ENCODE peak calls at places on chromosomes 12 and 14, in four cellular contexts. H is SK-N-SH, F is lower lobe of right lung, A is A549. Q is an unnamed sample.
A peak's percentile ranks its signal among the peaks of the same experiment; 100 is the strongest.

GRCh38 chr14:92922883-92923743 is at the start of gene CHGA:
- DNase-seq in H (peak; percentile 98), F (peak; percentile 65), A (peak; percentile 38), Q (peak; percentile 91)

GRCh38 chr14:53126705-53127104 is 26.4 kb downstream of the DDHD1 start:
- DNase-seq in H (no peak), F (no peak), A (no peak), Q (no peak)

GRCh38 chr12:29241821-29242591 is 92.9 kb downstream of the FAR2 start:
- DNase-seq in H (peak; percentile 24), F (no peak), A (no peak), Q (peak; percentile 35)

GRCh38 chr14:103558071-103558882 is 4.2 kb downstream of the BAG5 start:
- DNase-seq in H (no peak), F (peak; percentile 2), A (no peak), Q (peak; percentile 34)

GRCh38 chr12:55720071-55720564 is at the start of gene RDH5:
- DNase-seq in H (no peak), F (no peak), A (peak; percentile 80), Q (no peak)

GRCh38 chr14:64910847-64911495 is 3.3 kb upstream of the CHURC1 start:
- DNase-seq in H (peak; percentile 35), F (no peak), A (peak; percentile 60), Q (peak; percentile 55)

GRCh38 chr12:8698132-8698829 is 490 bp downstream of the RIMKLB start:
- DNase-seq in H (peak; percentile 86), F (peak; percentile 81), A (peak; percentile 60), Q (peak; percentile 46)

GRCh38 chr12:48279096-48279495 is 71.6 kb downstream of the ZNF641 start:
- DNase-seq in H (no peak), F (no peak), A (no peak), Q (no peak)

GRCh38 chr12:112349440-112349839 is 32.8 kb downstream of the HECTD4 start:
- DNase-seq in H (peak; percentile 31), F (no peak), A (no peak), Q (no peak)

GRCh38 chr14:104445832-104446381 is 133.7 kb upstream of the C14orf180 start:
- DNase-seq in H (no peak), F (no peak), A (no peak), Q (no peak)

GRCh38 chr12:48121522-48121921 is 2.4 kb downstream of the PFKM start:
- DNase-seq in H (no peak), F (no peak), A (no peak), Q (no peak)

GRCh38 chr12:124438415-124439056 is 128.9 kb downstream of the NCOR2 start:
- DNase-seq in H (no peak), F (no peak), A (peak; percentile 28), Q (no peak)

GRCh38 chr12:98684199-98684598 is 39.1 kb downstream of the APAF1 start:
- DNase-seq in H (no peak), F (no peak), A (no peak), Q (no peak)

GRCh38 chr12:113725557-113725876 is 240.6 kb downstream of the RBM19 start:
- DNase-seq in H (no peak), F (no peak), A (no peak), Q (no peak)

GRCh38 chr12:24991209-24992049 is 42.5 kb upstream of the BCAT1 start:
- DNase-seq in H (peak; percentile 56), F (no peak), A (peak; percentile 72), Q (peak; percentile 66)

GRCh38 chr14:99034711-99035171 is 237.3 kb downstream of the BCL11B start:
- DNase-seq in H (no peak), F (no peak), A (no peak), Q (no peak)

GRCh38 chr14:46571970-46572369 is 79.6 kb downstream of the RPL10L start:
- DNase-seq in H (no peak), F (no peak), A (peak; percentile 27), Q (no peak)

GRCh38 chr14:70359076-70359424 is 433 bp downstream of the COX16 start:
- DNase-seq in H (no peak), F (no peak), A (no peak), Q (peak; percentile 30)

GRCh38 chr12:83656004-83656403 is 969.3 kb downstream of the TMTC2 start:
- DNase-seq in H (no peak), F (no peak), A (no peak), Q (no peak)

GRCh38 chr14:59507063-59507751 is 22.9 kb downstream of the JKAMP start:
- DNase-seq in H (peak; percentile 57), F (no peak), A (peak; percentile 63), Q (peak; percentile 72)

GRCh38 chr14:87810711-87811110 is 182.3 kb downstream of the GALC start:
- DNase-seq in H (peak; percentile 4), F (no peak), A (peak; percentile 21), Q (no peak)

DNA sequence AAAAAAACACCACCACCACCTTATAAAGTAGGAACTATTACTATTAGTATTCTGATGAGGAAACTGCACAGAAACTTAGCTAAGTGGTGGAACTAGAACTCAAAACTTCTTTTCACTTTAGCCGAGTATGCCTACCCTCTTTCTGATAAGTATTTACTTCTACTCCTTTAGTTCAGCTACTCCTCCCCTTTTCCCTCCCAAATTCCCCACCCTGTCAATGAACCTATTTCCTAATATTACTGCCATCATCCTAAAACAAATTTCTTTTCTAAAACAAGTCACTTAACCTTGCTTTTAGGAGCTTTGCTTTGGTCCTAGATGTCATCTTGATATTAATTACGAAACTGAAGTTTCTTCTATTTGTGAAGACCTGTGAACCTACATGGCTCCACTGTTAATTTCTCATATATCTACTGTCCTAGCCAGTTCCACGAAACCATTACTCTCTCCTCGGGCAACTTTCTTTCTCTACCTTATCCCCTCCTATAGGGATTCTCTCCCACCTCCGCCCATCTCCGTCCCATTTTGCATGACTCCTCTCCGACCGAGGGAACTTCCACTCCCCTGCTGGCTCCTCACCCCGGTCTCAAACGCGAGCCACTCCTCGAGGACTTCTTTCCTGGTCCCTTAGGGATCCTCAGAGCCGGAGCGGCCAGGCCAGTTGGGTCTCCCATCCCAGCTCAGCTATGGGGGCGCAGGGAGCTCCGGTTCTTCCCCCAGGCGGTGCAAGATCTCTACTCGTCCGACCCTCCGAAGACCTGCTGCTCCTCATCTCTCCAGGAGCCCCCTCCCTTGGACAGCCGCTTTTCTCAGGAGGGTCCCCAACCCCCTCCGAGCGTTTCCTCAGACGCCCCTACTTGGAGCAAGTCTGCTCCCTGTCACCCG is 1.1 kb downstream of the NUMB start:
- DNase-seq in H (peak; percentile 41), F (peak; percentile 63), A (peak; percentile 47), Q (peak; percentile 58)
- H3K4me3 ChIP-seq in H (peak overlapping the region; percentile 97), F (peak overlapping the region; percentile 87), A (peak overlapping the region; percentile 89), Q (peak overlapping the region; percentile 83)

DNA sequence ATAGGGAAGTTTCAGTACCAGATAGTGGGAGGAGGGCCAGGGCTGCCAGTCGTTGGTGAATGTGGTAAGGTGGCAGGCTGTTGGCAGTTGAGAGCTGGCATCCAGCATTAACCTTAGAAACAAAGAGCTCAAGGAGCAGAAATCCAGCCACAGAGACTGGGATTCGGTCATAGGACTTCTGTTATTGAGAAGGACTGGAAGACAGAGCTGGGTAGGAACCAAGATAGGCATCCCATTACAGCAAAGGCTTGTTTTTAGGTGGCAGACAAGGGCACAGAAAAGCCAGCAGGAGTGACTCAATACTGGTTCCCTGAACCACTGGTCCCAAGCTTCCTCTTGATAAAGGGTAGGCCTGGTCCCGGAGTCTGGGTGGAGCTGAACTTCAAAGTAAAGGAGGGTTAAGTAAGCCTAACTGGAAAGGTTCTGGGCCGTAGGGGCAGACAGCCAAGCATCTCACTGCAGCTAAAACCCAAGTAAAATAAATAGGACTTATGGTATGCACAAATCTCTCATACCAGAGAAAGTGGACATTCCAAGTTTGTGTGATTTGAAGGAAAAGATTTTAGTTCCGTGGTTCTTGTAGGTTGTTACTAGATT is 147.9 kb downstream of the ETV6 start:
- DNase-seq in H (no peak), F (no peak), A (no peak), Q (no peak)
- TF ChIP-seq CTCF in H (no peak), F (no peak), A (no peak), Q (no peak)

GRCh38 chr12:38158428-38159091 is 158.0 kb upstream of the ALG10B start:
- DNase-seq in H (no peak), F (no peak), A (no peak), Q (no peak)
- H3K9me3 ChIP-seq in H (no peaks in the 10 kb centered on the region), F (no peaks in the 10 kb centered on the region), A (no peaks in the 10 kb centered on the region), Q (no peaks in the 10 kb centered on the region)

GRCh38 chr12:103966736-103967135 is 1.1 kb downstream of the TDG start:
- DNase-seq in H (no peak), F (no peak), A (no peak), Q (peak; percentile 39)

GRCh38 chr12:103962493-103962892 is 3.2 kb upstream of the TDG start:
- DNase-seq in H (no peak), F (no peak), A (no peak), Q (no peak)

GRCh38 chr12:103965590-103966407 is at the start of gene TDG:
- DNase-seq in H (peak; percentile 94), F (peak; percentile 98), A (peak; percentile 100), Q (peak; percentile 100)

GRCh38 chr12:103965255-103965589 is 450 bp upstream of the TDG start:
- DNase-seq in H (no peak), F (no peak), A (no peak), Q (no peak)

DNA sequence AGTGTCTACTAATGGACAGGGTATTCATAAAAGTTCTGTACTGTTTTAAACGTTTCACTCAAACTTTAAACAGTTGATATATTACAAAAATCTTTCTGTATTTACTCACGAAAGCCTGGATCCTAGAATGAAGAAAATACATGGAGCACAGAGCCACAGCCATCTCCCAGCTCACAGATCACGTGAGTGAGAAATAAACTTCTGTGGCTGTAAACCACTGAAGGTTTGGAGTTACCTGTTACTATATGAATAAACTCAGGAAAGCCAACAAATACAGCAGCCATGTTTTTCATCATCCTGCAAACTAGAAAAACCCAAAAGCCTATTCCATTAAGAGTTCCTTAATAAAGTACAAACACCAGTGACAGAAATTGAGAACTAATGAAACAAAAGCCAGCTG is 867 bp upstream of the TDG start:
- DNase-seq in H (no peak), F (no peak), A (no peak), Q (no peak)
- H3K4me3 ChIP-seq in H (peak overlapping the region; percentile 67), F (peak overlapping the region; percentile 82), A (peak overlapping the region; percentile 79), Q (peak overlapping the region; percentile 89)

GRCh38 chr14:90154110-90154509 is 92.3 kb downstream of the KCNK13 start:
- DNase-seq in H (no peak), F (no peak), A (no peak), Q (no peak)
- TF ChIP-seq CTCF in H (no peak), F (no peak), A (no peak), Q (no peak)

GRCh38 chr12:34603382-34604035 is 581.2 kb downstream of the ALG10 start:
- DNase-seq in H (peak; percentile 0), F (no peak), A (no peak), Q (no peak)
- H3K9me3 ChIP-seq in H (no peaks in the 10 kb centered on the region), F (peaks cover 46% of the 10 kb centered on the region), A (no peaks in the 10 kb centered on the region), Q (no peaks in the 10 kb centered on the region)

DNA sequence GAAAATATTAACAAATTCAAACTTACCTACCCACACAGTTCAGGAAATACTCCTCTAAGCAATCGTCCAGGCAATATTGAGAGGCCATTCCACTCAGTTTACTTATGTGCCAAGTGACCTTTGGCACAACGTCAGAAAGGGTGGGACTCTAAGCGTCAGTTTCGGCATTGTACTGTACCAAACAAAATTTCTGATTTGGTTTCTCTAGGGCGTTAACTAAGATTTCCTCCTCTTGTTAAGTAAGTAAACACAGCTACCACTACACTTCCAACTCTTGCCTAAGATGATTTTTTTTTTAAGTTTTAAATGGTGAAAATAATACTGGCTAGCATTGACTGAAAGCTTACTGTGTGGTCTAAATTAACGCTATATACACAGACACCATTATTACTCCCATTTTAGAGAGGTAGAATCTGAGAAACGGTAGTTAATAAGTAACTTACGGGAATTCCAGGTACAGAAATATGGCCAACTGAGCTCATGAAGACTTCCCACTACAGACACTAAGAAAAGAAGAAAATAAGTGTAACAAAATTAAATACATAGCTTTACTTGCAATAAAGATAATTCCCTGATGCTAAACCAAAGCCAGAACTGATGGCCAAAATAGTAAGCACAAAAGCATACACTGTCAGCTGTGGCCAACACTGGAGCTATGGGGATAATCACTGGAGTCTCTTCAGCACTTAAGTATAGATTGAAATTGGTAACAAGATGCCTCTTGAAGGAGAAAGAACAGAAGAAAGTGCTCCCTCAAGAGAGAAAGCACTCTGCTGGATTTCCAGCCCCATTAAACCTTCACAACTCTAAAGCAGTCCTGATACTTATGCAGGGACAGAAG is 76.1 kb downstream of the EPS8 start:
- DNase-seq in H (no peak), F (peak; percentile 54), A (peak; percentile 85), Q (no peak)
- H3K4me3 ChIP-seq in H (no peak overlapping the region), F (peak overlapping the region; percentile 6), A (peak overlapping the region; percentile 42), Q (no peak overlapping the region)

Q was measured in cardiac muscle cell.